ENCODE peak calls at places on chromosomes 4 and X, in nine cellular contexts. M, L, H, B, K, X, O, S and P are unnamed samples.

GRCh38 chr4:177554966-177555574 is 112.8 kb upstream of the AGA start:
- DNase-seq in M (peak; percentile 49), L (peak; percentile 26), H (no peak), B (peak; percentile 28), K (peak; percentile 46), X (peak; percentile 40), O (peak; percentile 50), S (peak; percentile 26), P (peak; percentile 51)

GRCh38 chr4:1326751-1327525 is 20.1 kb upstream of the UVSSA start:
- DNase-seq in M (no peak), L (no peak), H (no peak), B (no peak), K (no peak), X (no peak), O (no peak), S (no peak), P (no peak)

GRCh38 chr4:154030152-154030551 is 241.3 kb upstream of the SFRP2 start:
- DNase-seq in M (no peak), L (no peak), H (no peak), B (no peak), K (no peak), X (no peak), O (no peak), S (no peak), P (no peak)

GRCh38 chr4:6933691-6934430 is 24.2 kb downstream of the TBC1D14 start:
- DNase-seq in M (no peak), L (no peak), H (no peak), B (no peak), K (no peak), X (no peak), O (no peak), S (no peak), P (no peak)

GRCh38 chr4:41189669-41190068 is 24.7 kb downstream of the APBB2 start:
- DNase-seq in M (no peak), L (peak; percentile 78), H (no peak), B (peak; percentile 26), K (no peak), X (no peak), O (no peak), S (no peak), P (no peak)

GRCh38 chr4:156396534-156396933 is 442.9 kb upstream of the CTSO start:
- DNase-seq in M (no peak), L (no peak), H (no peak), B (no peak), K (no peak), X (no peak), O (no peak), S (no peak), P (no peak)

GRCh38 chrX:124280294-124280902 is 52.1 kb upstream of the TEX13D start:
- DNase-seq in M (no peak), L (no peak), H (no peak), B (no peak), K (peak; percentile 21), X (no peak), O (no peak), S (no peak), P (no peak)

GRCh38 chrX:16212436-16212835 is 45.2 kb downstream of the MAGEB17 start:
- DNase-seq in M (peak; percentile 21), L (peak; percentile 27), H (peak; percentile 7), B (peak; percentile 54), K (peak; percentile 43), X (peak; percentile 4), O (peak; percentile 13), S (no peak), P (peak; percentile 42)

GRCh38 chr4:9808077-9808476 is 26.6 kb downstream of the DRD5 start:
- DNase-seq in M (no peak), L (no peak), H (no peak), B (no peak), K (no peak), X (no peak), O (no peak), S (no peak), P (no peak)

GRCh38 chrX:65926095-65927019 is 113.5 kb downstream of the VSIG4 start:
- DNase-seq in M (no peak), L (peak; percentile 17), H (no peak), B (no peak), K (no peak), X (no peak), O (no peak), S (peak; percentile 84), P (no peak)

DNA sequence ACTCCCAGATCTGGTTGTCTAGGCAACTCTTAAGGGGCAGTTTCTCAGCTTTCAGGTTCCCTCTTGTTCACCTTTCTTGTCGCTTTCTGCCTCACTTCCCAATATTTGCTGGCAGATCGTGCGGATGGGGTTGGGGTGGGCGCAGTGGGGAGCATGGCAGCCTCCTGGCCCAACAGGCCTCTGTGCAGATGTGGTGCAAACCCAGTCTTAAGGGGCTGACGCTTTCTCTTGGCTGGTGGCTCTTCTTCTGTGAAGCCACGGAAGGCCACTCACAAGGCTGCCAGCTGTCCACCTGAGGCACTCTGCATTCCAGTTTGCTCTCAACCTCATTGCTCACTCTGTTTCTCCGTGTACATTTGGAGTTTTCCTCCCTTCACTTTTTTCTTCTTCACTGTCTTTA is 61.7 kb downstream of the NBDY start:
- DNase-seq in M (no peak), L (no peak), H (no peak), B (peak; percentile 0), K (no peak), X (no peak), O (no peak), S (no peak), P (no peak)
- TF ChIP-seq EZH2phosphoT487 in M (no peak), L (no peak), H (no peak), B (no peak), K (no peak), X (no peak), O (no peak), S (no peak), P (no peak)

GRCh38 chr4:8205749-8206611 is 6.9 kb downstream of the SH3TC1 start:
- DNase-seq in M (no peak), L (peak; percentile 29), H (no peak), B (no peak), K (no peak), X (no peak), O (no peak), S (no peak), P (no peak)

GRCh38 chr4:8202526-8203375 is 3.7 kb downstream of the SH3TC1 start:
- DNase-seq in M (no peak), L (peak; percentile 24), H (no peak), B (no peak), K (no peak), X (no peak), O (peak; percentile 68), S (no peak), P (no peak)

GRCh38 chr4:8203817-8204216 is 4.7 kb downstream of the SH3TC1 start:
- DNase-seq in M (no peak), L (no peak), H (no peak), B (no peak), K (no peak), X (no peak), O (no peak), S (no peak), P (no peak)

GRCh38 chr4:8205241-8205707 is 6.2 kb downstream of the SH3TC1 start:
- DNase-seq in M (no peak), L (no peak), H (no peak), B (no peak), K (no peak), X (peak; percentile 79), O (no peak), S (no peak), P (no peak)

DNA sequence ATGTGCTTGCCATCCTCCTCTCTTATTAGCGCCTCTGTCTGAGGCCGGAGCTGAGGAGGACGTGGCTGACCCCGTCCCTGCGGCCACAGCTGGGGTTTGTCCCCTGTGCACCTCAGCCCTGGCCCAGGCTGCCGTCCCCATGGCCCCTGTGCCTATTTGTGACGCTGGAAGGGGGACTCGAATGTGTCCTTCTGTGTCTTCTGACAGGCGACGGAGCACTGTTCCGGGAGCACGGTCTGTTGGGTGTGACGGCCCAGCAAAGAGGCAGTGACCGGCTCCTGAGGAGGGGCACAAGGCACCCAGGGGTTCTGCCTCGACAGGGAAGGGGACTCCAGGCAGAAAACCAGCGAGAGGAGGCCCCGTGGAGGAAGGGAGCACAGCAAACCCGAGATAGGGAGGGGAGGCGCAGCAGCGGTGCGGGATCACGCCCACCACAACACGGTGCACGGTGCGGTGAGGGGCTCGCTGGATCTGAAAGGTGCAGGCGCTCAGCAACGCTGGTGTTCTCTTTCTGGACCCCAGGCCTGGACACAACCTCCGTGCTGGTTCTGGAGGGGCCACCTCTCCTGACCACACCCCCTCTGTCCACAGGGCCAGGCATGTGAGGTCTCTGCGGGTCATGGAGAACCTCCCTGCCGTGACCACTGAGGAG is 5.6 kb downstream of the SH3TC1 start:
- DNase-seq in M (no peak), L (no peak), H (no peak), B (no peak), K (no peak), X (no peak), O (no peak), S (no peak), P (no peak)
- H3K36me3 ChIP-seq in M (no peaks in the 10 kb centered on the region), L (no peaks in the 10 kb centered on the region), H (no peaks in the 10 kb centered on the region), B (no peaks in the 10 kb centered on the region), K (no peaks in the 10 kb centered on the region), X (no peaks in the 10 kb centered on the region), O (no peaks in the 10 kb centered on the region), S (no peaks in the 10 kb centered on the region), P (no peaks in the 10 kb centered on the region)

GRCh38 chr4:137361756-137362470 is 170.4 kb downstream of the PCDH18 start:
- DNase-seq in M (no peak), L (no peak), H (no peak), B (no peak), K (peak; percentile 33), X (no peak), O (no peak), S (no peak), P (no peak)
- H3K27ac ChIP-seq in M (no peak overlapping the region), L (no peak overlapping the region), H (no peak overlapping the region), B (no peak overlapping the region), K (no peak overlapping the region), X (peak overlapping the region; percentile 95), O (no peak overlapping the region), S (no peak overlapping the region), P (no peak overlapping the region)

DNA sequence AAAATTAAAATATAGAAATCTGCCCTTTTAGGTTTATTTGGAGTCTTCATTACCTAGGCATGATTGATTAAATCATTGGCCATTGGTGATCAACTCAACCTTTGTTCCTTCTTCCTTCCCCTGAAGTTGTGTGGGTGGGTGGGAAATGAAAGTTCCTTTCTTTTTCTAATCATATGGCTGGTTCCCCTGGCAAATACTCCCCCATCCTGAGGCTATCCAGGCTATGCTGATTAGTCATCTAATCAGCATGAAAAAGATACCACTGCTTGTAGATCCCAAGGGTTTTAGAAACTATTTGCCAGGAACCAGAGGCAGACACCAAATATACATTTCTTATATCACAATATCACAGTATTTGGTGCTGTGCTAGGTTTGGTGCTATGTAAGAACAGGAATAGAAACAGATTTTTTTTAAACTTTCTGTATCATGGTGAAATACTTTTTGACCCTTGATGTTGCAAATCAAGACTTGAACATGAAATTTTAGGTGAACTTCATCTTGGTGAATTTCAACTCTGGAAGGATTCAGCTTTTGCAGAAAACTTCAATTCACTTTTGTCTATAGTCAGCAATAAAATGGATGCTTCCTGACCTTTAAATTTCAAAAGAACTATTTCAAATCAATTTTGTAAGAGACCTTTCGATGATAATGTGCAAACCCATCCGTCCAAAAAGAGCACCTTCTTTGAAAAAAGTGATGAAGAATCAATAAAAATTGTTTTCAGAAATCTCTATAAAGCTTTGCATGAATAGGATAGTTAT is 71.1 kb downstream of the CCSER1 start:
- DNase-seq in M (peak; percentile 71), L (no peak), H (no peak), B (no peak), K (no peak), X (no peak), O (no peak), S (no peak), P (no peak)
- TF ChIP-seq EZH2phosphoT487 in M (no peak), L (no peak), H (no peak), B (no peak), K (no peak), X (no peak), O (no peak), S (no peak), P (no peak)